ENCODE peak calls at places on chromosomes 7 and 10, in six cellular contexts. K is foreskin melanocyte; V is T-helper 9 cell; Y is stimulated activated CD4-positive, alpha-beta T cell treated with anti-CD3 and anti-CD28 coated beads, Interleukin-2, amount 100 ng/mL, for 48 hours; X is lung; M is stimulated activated CD8-positive, alpha-beta memory T cell treated with anti-CD3 and anti-CD28 coated beads, Interleukin-15, amount 100 ng/mL, for 24 hours. O is an unnamed sample.

GRCh38 chr7:38448842-38449241 is 175.4 kb upstream of the TARP start:
- DNase-seq in K (no peak), V (no peak), Y (no peak), X (no peak), M (no peak), O (no peak)

GRCh38 chr7:44305564-44306507 is 19.6 kb downstream of the CAMK2B start:
- DNase-seq in K (no peak), V (no peak), Y (no peak), X (peak), M (no peak), O (no peak)

GRCh38 chr7:157633465-157634185 is 296.8 kb downstream of the DNAJB6 start:
- DNase-seq in K (no peak), V (no peak), Y (no peak), X (no peak), M (no peak), O (no peak)

GRCh38 chr7:93860261-93860660 is 30.3 kb downstream of the TFPI2 start:
- DNase-seq in K (no peak), V (no peak), Y (no peak), X (no peak), M (no peak), O (no peak)

GRCh38 chr7:77759294-77759889 is 38.8 kb downstream of the TMEM60 start:
- DNase-seq in K (peak), V (peak), Y (peak), X (peak), M (peak), O (peak)

GRCh38 chr10:99807786-99808185 is 25.3 kb downstream of the ABCC2 start:
- DNase-seq in K (no peak), V (no peak), Y (no peak), X (no peak), M (no peak), O (no peak)

GRCh38 chr7:42605800-42606199 is 306.1 kb downstream of the C7orf25 start:
- DNase-seq in K (no peak), V (no peak), Y (no peak), X (no peak), M (no peak), O (no peak)

GRCh38 chr10:123270221-123270620 is 116.0 kb downstream of the BUB3 start:
- DNase-seq in K (peak), V (no peak), Y (no peak), X (no peak), M (no peak), O (no peak)

GRCh38 chr10:1369665-1370064 is 313.5 kb downstream of the WDR37 start:
- DNase-seq in K (no peak), V (no peak), Y (no peak), X (no peak), M (no peak), O (no peak)

GRCh38 chr7:100007887-100008286 is 7.5 kb upstream of the ZKSCAN1 start:
- DNase-seq in K (no peak), V (no peak), Y (no peak), X (no peak), M (no peak), O (no peak)

GRCh38 chr7:124085168-124085567 is 52.3 kb upstream of the TMEM229A start:
- DNase-seq in K (peak), V (no peak), Y (no peak), X (no peak), M (no peak), O (peak)

O was measured in prostate gland.